ENCODE peak calls at places on chromosomes 2 and 18, in four cellular contexts. H is HS-5, Y is GM23248, X is osteocyte. T is an unnamed sample.

GRCh38 chr2:172230783-172231446 is 128.2 kb upstream of the DLX2 start:
- DNase-seq in H (no peak), Y (no peak), X (no peak), T (no peak)

GRCh38 chr2:31347319-31347718 is 67.2 kb downstream of the XDH start:
- DNase-seq in Y (no peak), H (no peak), X (no peak), T (no peak)

GRCh38 chr2:236748801-236749200 is 179.2 kb downstream of the ACKR3 start:
- DNase-seq in H (no peak), X (no peak), Y (peak), T (no peak)

GRCh38 chr2:237623428-237624403 is 3.7 kb upstream of the LRRFIP1 start:
- DNase-seq in H (no peak), Y (peak), X (no peak), T (no peak)

GRCh38 chr2:168935810-168936581 is 34.9 kb downstream of the G6PC2 start:
- DNase-seq in H (peak), X (no peak), Y (peak), T (no peak)

GRCh38 chr2:159797468-159798375 is at the start of gene CD302:
- DNase-seq in X (peak), H (no peak), Y (peak), T (no peak)

GRCh38 chr18:40534748-40535147 is 1420.3 kb upstream of the PIK3C3 start:
- DNase-seq in H (no peak), Y (peak), X (no peak), T (no peak)

GRCh38 chr2:9166579-9167392 is 39.8 kb upstream of the ASAP2 start:
- DNase-seq in Y (peak), X (no peak), H (no peak), T (no peak)

GRCh38 chr2:140654565-140654964 is 1476.3 kb downstream of the LRP1B start:
- DNase-seq in H (no peak), Y (no peak), X (no peak), T (no peak)

GRCh38 chr2:234164499-234165409 is 114.3 kb downstream of the SPP2 start:
- DNase-seq in H (no peak), X (no peak), Y (no peak), T (no peak)

GRCh38 chr18:48308027-48308635 is 101.1 kb downstream of the ZBTB7C start:
- DNase-seq in H (no peak), Y (no peak), X (no peak), T (no peak)

GRCh38 chr2:188852752-188853151 is 121.4 kb upstream of the COL3A1 start:
- DNase-seq in Y (peak), H (peak), X (no peak), T (no peak)

GRCh38 chr18:77132369-77133050 is at the start of gene MBP:
- DNase-seq in H (no peak), X (peak), Y (peak), T (no peak)

GRCh38 chr2:234828382-234829073 is 123.3 kb upstream of the SH3BP4 start:
- DNase-seq in H (no peak), X (no peak), Y (no peak), T (no peak)

GRCh38 chr2:230865324-230865765 is 603 bp downstream of the ITM2C start:
- DNase-seq in Y (no peak), X (no peak), H (no peak), T (no peak)

GRCh38 chr2:147108553-147108952 is 736.3 kb upstream of the ACVR2A start:
- DNase-seq in X (no peak), H (no peak), Y (peak), T (no peak)

GRCh38 chr2:204695506-204695905 is 150.2 kb downstream of the PARD3B start:
- DNase-seq in Y (peak), H (no peak), X (no peak), T (no peak)

GRCh38 chr2:64036343-64036742 is 17.1 kb upstream of the VPS54 start:
- DNase-seq in X (no peak), H (peak), Y (peak), T (no peak)

GRCh38 chr2:109523121-109523520 is 90.6 kb downstream of the SEPTIN10 start:
- DNase-seq in H (no peak), X (no peak), Y (no peak), T (no peak)

GRCh38 chr2:64786343-64787018 is 132.8 kb upstream of the SERTAD2 start:
- DNase-seq in H (no peak), Y (no peak), X (no peak), T (no peak)

GRCh38 chr2:41283079-41283765 is 764.6 kb upstream of the PKDCC start:
- DNase-seq in Y (no peak), H (peak), X (no peak), T (peak)

GRCh38 chr2:21025690-21026478 is 18.0 kb downstream of the APOB start:
- DNase-seq in H (no peak), Y (no peak), X (no peak), T (no peak)

GRCh38 chr2:162926501-162926900 is 87.9 kb upstream of the KCNH7 start:
- DNase-seq in Y (peak), X (no peak), H (peak), T (peak)

GRCh38 chr2:98457045-98457696 is 12.5 kb downstream of the INPP4A start:
- DNase-seq in X (peak), H (peak), Y (peak), T (no peak)

GRCh38 chr18:48007955-48008701 is 77.7 kb upstream of the SMAD2 start:
- DNase-seq in Y (peak), X (peak), H (no peak), T (no peak)

GRCh38 chr2:171049691-171050090 is 111.0 kb downstream of the TLK1 start:
- DNase-seq in X (no peak), Y (no peak), H (no peak), T (no peak)

GRCh38 chr2:9269695-9270365 is 63.2 kb downstream of the ASAP2 start:
- DNase-seq in X (no peak), Y (no peak), H (no peak), T (no peak)

GRCh38 chr2:28327963-28328922 is 64.4 kb upstream of the FOSL2 start:
- DNase-seq in X (no peak), H (no peak), Y (peak), T (no peak)

GRCh38 chr2:200185575-200186103 is 120.9 kb upstream of the SPATS2L start:
- DNase-seq in Y (no peak), X (no peak), H (no peak), T (no peak)

GRCh38 chr2:54611830-54612545 is 111.5 kb upstream of the EML6 start:
- DNase-seq in H (no peak), Y (no peak), X (no peak), T (no peak)

GRCh38 chr2:75200140-75200985 is 1.0 kb upstream of the TACR1 start:
- DNase-seq in X (no peak), Y (peak), H (no peak), T (no peak)

GRCh38 chr2:221097568-221097915 is 474.6 kb downstream of the EPHA4 start:
- DNase-seq in H (peak), Y (peak), X (no peak), T (no peak)

GRCh38 chr2:100257939-100258338 is 64.4 kb downstream of the LONRF2 start:
- DNase-seq in Y (peak), H (no peak), X (no peak), T (no peak)

GRCh38 chr2:9843229-9844035 is at the start of gene TAF1B:
- DNase-seq in H (peak), X (peak), Y (peak), T (peak)

GRCh38 chr2:105102963-105103421 is 65.1 kb downstream of the MRPS9 start:
- DNase-seq in X (no peak), Y (peak), H (peak), T (peak)

GRCh38 chr18:39173022-39173421 is 1607.4 kb upstream of the CELF4 start:
- DNase-seq in Y (no peak), X (no peak), H (no peak), T (no peak)

GRCh38 chr2:203225423-203226039 is 13.3 kb upstream of the CYP20A1 start:
- DNase-seq in H (no peak), X (no peak), Y (peak), T (no peak)

T was measured in HS-27A.